ENCODE peak calls at places on chromosome 21, in six cellular contexts. K is PC-3, Q is endodermal cell, J is keratinocyte, U is IMR-90, S is neural progenitor cell. B is an unnamed sample.

GRCh38 chr21:38326429-38326828 is 69.6 kb downstream of the KCNJ15 start:
- DNase-seq in U (no peak), S (no peak), J (no peak), K (no peak), Q (no peak), B (no peak)

GRCh38 chr21:39523398-39523797 is 71.6 kb downstream of the SH3BGR start:
- DNase-seq in J (no peak), Q (no peak), S (no peak), K (no peak), U (no peak), B (peak; percentile 86)

GRCh38 chr21:27572681-27573080 is 605.8 kb upstream of the ADAMTS5 start:
- DNase-seq in Q (no peak), U (peak; percentile 90), J (no peak), S (no peak), K (peak; percentile 53), B (no peak)

GRCh38 chr21:35113064-35113463 is 64.0 kb upstream of the RUNX1 start:
- DNase-seq in U (peak; percentile 89), S (no peak), Q (no peak), J (no peak), K (peak; percentile 63), B (no peak)

GRCh38 chr21:43211085-43212071 is 42.6 kb downstream of the CRYAA start:
- DNase-seq in J (no peak), U (no peak), K (no peak), S (peak; percentile 60), Q (peak; percentile 76), B (peak; percentile 80)

GRCh38 chr21:43343095-43343991 is 83.6 kb downstream of the SIK1 start:
- DNase-seq in K (peak; percentile 19), Q (no peak), S (no peak), U (no peak), J (no peak), B (peak; percentile 86)

GRCh38 chr21:45336870-45337269 is 49.2 kb upstream of the POFUT2 start:
- DNase-seq in K (peak; percentile 15), S (peak; percentile 43), U (peak; percentile 33), Q (peak; percentile 84), J (no peak), B (no peak)

GRCh38 chr21:35859677-35860076 is 200.6 kb downstream of the SETD4 start:
- DNase-seq in K (no peak), U (no peak), J (no peak), Q (peak; percentile 6), S (no peak), B (no peak)

GRCh38 chr21:34889287-34889536 is 159.9 kb downstream of the RUNX1 start:
- DNase-seq in S (no peak), U (peak; percentile 74), K (peak; percentile 50), Q (peak; percentile 77), J (no peak), B (peak; percentile 47)

GRCh38 chr21:36120304-36120902 is 14.5 kb upstream of the CBR3 start:
- DNase-seq in K (no peak), J (no peak), S (no peak), U (peak; percentile 8), Q (no peak), B (peak; percentile 27)

GRCh38 chr21:45136927-45137611 is 62.7 kb downstream of the ADARB1 start:
- DNase-seq in K (peak; percentile 92), J (peak; percentile 52), S (peak; percentile 92), U (peak; percentile 90), Q (peak; percentile 96), B (peak; percentile 91)

GRCh38 chr21:36005018-36005417 is 55.3 kb downstream of the SETD4 start:
- DNase-seq in Q (no peak), K (peak; percentile 55), J (no peak), U (peak; percentile 42), S (no peak), B (no peak)

GRCh38 chr21:43667191-43667904 is 8.0 kb downstream of the RRP1B start:
- DNase-seq in K (peak; percentile 45), S (no peak), Q (no peak), U (peak; percentile 81), J (no peak), B (no peak)

GRCh38 chr21:45465611-45466329 is 60.8 kb downstream of the COL18A1 start:
- DNase-seq in Q (no peak), J (no peak), U (no peak), S (no peak), K (no peak), B (no peak)

GRCh38 chr21:38036016-38036415 is 119.8 kb upstream of the KCNJ6 start:
- DNase-seq in U (no peak), J (no peak), K (no peak), S (no peak), Q (no peak), B (no peak)

GRCh38 chr21:36465481-36465880 is 14.4 kb downstream of the CLDN14 start:
- DNase-seq in Q (no peak), U (no peak), J (no peak), K (peak; percentile 66), S (no peak), B (no peak)

GRCh38 chr21:43824883-43825609 is 35.7 kb downstream of the RRP1 start:
- DNase-seq in U (no peak), S (no peak), Q (no peak), J (no peak), K (no peak), B (peak; percentile 59)

GRCh38 chr21:39350094-39351006 is 1.5 kb upstream of the HMGN1 start:
- DNase-seq in J (no peak), U (no peak), S (no peak), Q (no peak), K (no peak), B (peak; percentile 22)

GRCh38 chr21:25881524-25882376 is 147.0 kb downstream of the GABPA start:
- DNase-seq in J (peak; percentile 26), Q (peak; percentile 80), S (peak; percentile 57), K (peak; percentile 73), U (peak; percentile 61), B (peak; percentile 71)

GRCh38 chr21:26844258-26845065 is 747 bp downstream of the ADAMTS1 start:
- DNase-seq in K (peak; percentile 33), S (peak; percentile 74), J (no peak), U (peak; percentile 22), Q (peak; percentile 72), B (peak; percentile 29)

GRCh38 chr21:37886120-37886519 is 30.1 kb downstream of the KCNJ6 start:
- DNase-seq in Q (no peak), K (no peak), J (no peak), U (no peak), S (no peak), B (no peak)

GRCh38 chr21:34176442-34176841 is 103.1 kb downstream of the MRPS6 start:
- DNase-seq in S (no peak), K (no peak), U (no peak), Q (no peak), J (no peak), B (no peak)

GRCh38 chr21:38567577-38568360 is 69.5 kb upstream of the ERG start:
- DNase-seq in U (peak; percentile 6), S (peak; percentile 54), Q (peak; percentile 58), J (no peak), K (no peak), B (no peak)

GRCh38 chr21:45290948-45291612 is 3.4 kb upstream of the POFUT2 start:
- DNase-seq in Q (peak; percentile 43), J (no peak), K (peak; percentile 40), U (peak; percentile 58), S (no peak), B (peak; percentile 17)

DNA sequence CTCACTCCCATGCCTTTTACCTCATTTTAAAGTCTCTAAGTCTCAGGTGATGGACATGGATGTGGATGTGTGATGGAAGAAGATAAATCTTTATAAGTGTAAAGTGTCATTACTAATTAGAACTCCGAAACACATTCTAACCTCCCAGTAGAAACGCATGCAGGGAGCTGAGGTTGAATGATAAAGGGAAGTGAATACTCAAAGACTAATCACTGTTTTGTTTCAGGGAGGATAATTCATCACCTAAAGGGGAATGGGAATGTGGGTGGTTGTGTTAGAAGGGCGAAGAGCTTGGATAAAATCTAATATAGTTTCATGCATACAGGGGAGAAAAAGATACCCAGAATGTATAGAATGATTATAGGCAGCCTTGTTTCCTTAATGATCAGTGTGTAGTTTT is 12.5 kb downstream of the NCAM2 start:
- DNase-seq in Q (no peak), J (no peak), K (no peak), U (no peak), S (no peak), B (no peak)
- H3K27ac ChIP-seq in Q (no peak overlapping the region), J (no peak overlapping the region), K (no peak overlapping the region), U (no peak overlapping the region), S (no peak overlapping the region), B (no peak overlapping the region)

GRCh38 chr21:46621457-46622182 is 13.9 kb upstream of the PRMT2 start:
- DNase-seq in J (no peak), K (no peak), Q (no peak), S (peak; percentile 18), U (no peak), B (no peak)
- H3K9ac ChIP-seq in J (no peak overlapping the region), K (no peak overlapping the region), Q (no peak overlapping the region), S (no peak overlapping the region), U (no peak overlapping the region), B (no peak overlapping the region)

DNA sequence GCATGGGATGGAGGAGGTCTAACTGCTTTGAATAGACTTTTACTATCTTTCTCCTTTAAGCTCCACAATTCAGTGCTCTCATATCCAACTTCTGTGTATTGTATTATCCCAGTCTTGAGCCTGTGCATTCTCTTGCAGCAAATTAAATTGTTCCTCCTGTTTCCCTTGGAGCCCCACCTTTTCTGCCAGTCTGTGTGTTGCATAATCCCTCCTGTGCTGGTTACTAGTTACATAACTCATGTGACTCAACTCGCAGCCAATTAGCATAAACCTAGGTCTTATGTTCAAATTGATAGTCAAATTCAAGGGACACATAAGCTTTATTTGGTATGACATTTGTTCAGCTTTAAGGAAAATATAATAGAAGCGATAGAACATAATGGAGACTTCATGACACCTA is 1863.5 kb downstream of the MRPL39 start:
- DNase-seq in S (no peak), K (no peak), Q (no peak), J (no peak), U (no peak), B (no peak)
- H3K9me3 ChIP-seq in S (no peaks in the 10 kb centered on the region), K (peaks cover 6% of the 10 kb centered on the region), Q (peaks cover 26% of the 10 kb centered on the region), J (peaks cover 6% of the 10 kb centered on the region), U (peaks cover 11% of the 10 kb centered on the region), B (no peaks in the 10 kb centered on the region)

GRCh38 chr21:41926068-41926806 is 27.6 kb downstream of the C2CD2 start:
- DNase-seq in S (no peak), J (no peak), Q (peak; percentile 68), U (peak; percentile 66), K (peak; percentile 39), B (peak; percentile 42)
- H3K27ac ChIP-seq in S (no peak overlapping the region), J (peak overlapping the region; percentile 82), Q (no peak overlapping the region), U (peak overlapping the region; percentile 96), K (peak overlapping the region; percentile 12), B (peak overlapping the region; percentile 66)

DNA sequence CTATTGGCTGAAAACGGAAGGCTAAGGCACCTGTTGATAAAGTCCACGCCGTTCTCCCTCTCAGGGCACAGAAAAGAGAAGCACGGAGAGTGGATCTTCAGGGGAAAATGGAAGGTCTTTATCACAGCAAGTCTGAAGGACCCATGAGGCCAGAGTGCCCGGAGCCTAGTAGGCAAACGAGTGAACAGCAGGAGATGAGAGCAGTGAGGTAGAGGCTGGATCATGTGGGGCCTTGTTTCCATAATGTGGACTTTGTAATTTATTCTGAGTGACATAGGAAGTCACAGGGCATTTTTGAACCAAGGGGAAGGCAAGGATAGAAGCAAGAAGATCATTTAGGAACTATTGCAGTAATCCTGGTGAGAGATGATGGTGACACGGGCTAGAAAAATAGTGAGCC is 287.2 kb upstream of the NRIP1 start:
- DNase-seq in U (no peak), J (no peak), S (no peak), Q (no peak), K (no peak), B (no peak)
- H3K9ac ChIP-seq in U (no peak overlapping the region), J (no peak overlapping the region), S (no peak overlapping the region), Q (no peak overlapping the region), K (no peak overlapping the region), B (no peak overlapping the region)

B was measured in colonic mucosa.